ENCODE peak calls at places on chromosomes 6 and 20, in six cellular contexts. P, U, M, S, G and E are unnamed samples.

GRCh38 chr6:44660561-44661220 is 273.2 kb downstream of the CDC5L start:
- DNase-seq in P (no peak), U (no peak), M (no peak), S (no peak), G (no peak), E (no peak)

GRCh38 chr6:121688974-121689373 is 253.5 kb downstream of the GJA1 start:
- DNase-seq in P (no peak), U (no peak), M (no peak), S (no peak), G (no peak), E (no peak)

GRCh38 chr6:106117579-106117978 is 31.4 kb downstream of the PRDM1 start:
- DNase-seq in P (no peak), U (no peak), M (no peak), S (no peak), G (no peak), E (no peak)

GRCh38 chr6:134936927-134937326 is 13.0 kb downstream of the ALDH8A1 start:
- DNase-seq in P (no peak), U (no peak), M (no peak), S (no peak), G (no peak), E (no peak)

GRCh38 chr6:43904311-43905123 is 134.5 kb downstream of the VEGFA start:
- DNase-seq in P (peak; percentile 3), U (no peak), M (no peak), S (no peak), G (no peak), E (no peak)

GRCh38 chr6:139888691-139889122 is 514.3 kb upstream of the CITED2 start:
- DNase-seq in P (no peak), U (no peak), M (peak; percentile 18), S (no peak), G (no peak), E (no peak)

GRCh38 chr6:80181352-80182081 is 75.0 kb downstream of the BCKDHB start:
- DNase-seq in P (no peak), U (no peak), M (peak; percentile 20), S (no peak), G (no peak), E (no peak)

GRCh38 chr20:18001131-18001921 is 32.5 kb downstream of the MGME1 start:
- DNase-seq in P (peak; percentile 69), U (peak; percentile 67), M (peak; percentile 57), S (peak; percentile 71), G (peak; percentile 44), E (peak; percentile 40)

GRCh38 chr20:62365814-62366369 is 1.2 kb downstream of the LAMA5 start:
- DNase-seq in P (peak; percentile 14), U (peak; percentile 56), M (peak; percentile 68), S (peak; percentile 56), G (peak; percentile 28), E (no peak)

GRCh38 chr6:14194483-14194882 is 76.9 kb downstream of the CD83 start:
- DNase-seq in P (no peak), U (no peak), M (no peak), S (no peak), G (no peak), E (no peak)

GRCh38 chr20:63641146-63641791 is 12.0 kb downstream of the STMN3 start:
- DNase-seq in P (no peak), U (no peak), M (no peak), S (no peak), G (peak; percentile 41), E (no peak)

GRCh38 chr6:1766663-1767062 is 156.9 kb downstream of the FOXC1 start:
- DNase-seq in P (no peak), U (peak; percentile 73), M (peak; percentile 70), S (peak; percentile 66), G (no peak), E (no peak)

GRCh38 chr6:45003961-45004360 is 324.2 kb upstream of the RUNX2 start:
- DNase-seq in P (no peak), U (no peak), M (no peak), S (no peak), G (no peak), E (no peak)

GRCh38 chr6:2738373-2738979 is 12.2 kb downstream of the MYLK4 start:
- DNase-seq in P (no peak), U (peak; percentile 46), M (peak; percentile 51), S (no peak), G (peak; percentile 25), E (peak; percentile 30)

GRCh38 chr6:156427345-156427744 is 349.8 kb upstream of the ARID1B start:
- DNase-seq in P (no peak), U (no peak), M (peak; percentile 13), S (peak; percentile 75), G (peak; percentile 18), E (no peak)

GRCh38 chr20:4592316-4593148 is 129.2 kb upstream of the PRND start:
- DNase-seq in P (peak; percentile 51), U (peak; percentile 59), M (peak; percentile 65), S (peak; percentile 38), G (peak; percentile 38), E (peak; percentile 31)

GRCh38 chr6:38262041-38262440 is 377.7 kb downstream of the BTBD9 start:
- DNase-seq in P (no peak), U (no peak), M (no peak), S (no peak), G (no peak), E (no peak)

GRCh38 chr6:17417817-17418216 is 24.4 kb downstream of the CAP2 start:
- DNase-seq in P (no peak), U (no peak), M (no peak), S (no peak), G (no peak), E (no peak)

GRCh38 chr6:41546475-41546865 is 289 bp downstream of the FOXP4 start:
- DNase-seq in P (no peak), U (no peak), M (no peak), S (no peak), G (peak; percentile 74), E (no peak)

GRCh38 chr6:128493877-128494276 is 26.5 kb downstream of the PTPRK start:
- DNase-seq in P (no peak), U (no peak), M (no peak), S (no peak), G (no peak), E (no peak)

GRCh38 chr6:40556023-40556422 is 31.1 kb downstream of the LRFN2 start:
- DNase-seq in P (no peak), U (no peak), M (no peak), S (no peak), G (no peak), E (no peak)

GRCh38 chr6:49541210-49541724 is 9.2 kb upstream of the C6orf141 start:
- DNase-seq in P (no peak), U (no peak), M (no peak), S (no peak), G (no peak), E (no peak)

GRCh38 chr6:122154912-122155516 is 244.4 kb upstream of the HSF2 start:
- DNase-seq in P (no peak), U (no peak), M (no peak), S (no peak), G (no peak), E (no peak)

DNA sequence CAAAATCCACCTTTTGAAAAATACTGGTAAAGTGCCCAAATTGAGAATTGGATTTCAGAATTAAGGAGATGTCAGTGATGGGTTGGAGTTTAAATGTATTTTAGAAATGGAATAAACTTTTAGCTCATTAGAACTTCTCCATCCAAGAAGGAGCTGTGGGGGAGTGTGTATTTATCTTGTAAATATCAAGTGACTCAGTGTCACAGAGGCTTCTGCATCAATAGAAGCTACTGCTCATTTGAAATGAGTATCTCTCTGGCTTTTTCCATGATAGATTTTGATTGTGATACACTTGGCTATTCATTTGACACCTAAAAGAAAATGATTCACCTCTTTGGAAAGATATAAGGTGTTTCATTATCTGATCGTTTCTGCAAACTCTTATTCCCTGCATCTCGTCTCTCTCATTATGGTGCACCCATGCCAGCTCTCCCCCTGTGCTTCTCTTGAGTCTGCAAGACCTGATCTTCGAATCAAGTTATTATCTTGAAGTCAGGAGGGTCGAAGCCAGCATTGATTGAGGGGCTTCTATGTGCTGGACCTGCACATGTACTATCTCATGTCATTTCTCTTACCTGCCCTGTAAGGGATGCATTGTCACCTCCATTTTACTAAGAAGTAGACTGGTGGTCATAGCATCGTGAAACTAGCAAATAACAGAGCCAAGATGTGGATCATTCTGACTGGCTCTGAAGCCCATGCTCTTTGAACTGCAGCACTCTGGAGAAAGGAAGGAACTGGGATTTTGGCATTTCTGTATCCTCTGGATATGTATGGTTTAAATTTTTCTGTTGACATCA is 30.1 kb downstream of the VAPB start:
- DNase-seq in P (no peak), U (no peak), M (no peak), S (no peak), G (no peak), E (no peak)
- H3K36me3 ChIP-seq in P (no peaks in the 10 kb centered on the region), U (no peaks in the 10 kb centered on the region), M (no peaks in the 10 kb centered on the region), S (no peaks in the 10 kb centered on the region), G (no peaks in the 10 kb centered on the region), E (no peaks in the 10 kb centered on the region)

GRCh38 chr6:28078836-28079235 is 1.5 kb upstream of the ZNF165 start:
- DNase-seq in P (no peak), U (no peak), M (no peak), S (no peak), G (no peak), E (no peak)

GRCh38 chr6:28081486-28081751 is 1.1 kb downstream of the ZNF165 start:
- DNase-seq in P (no peak), U (no peak), M (no peak), S (no peak), G (peak; percentile 20), E (no peak)

GRCh38 chr6:28078050-28078449 is 2.3 kb upstream of the ZNF165 start:
- DNase-seq in P (no peak), U (no peak), M (no peak), S (no peak), G (no peak), E (no peak)

GRCh38 chr6:28082939-28083338 is 2.6 kb downstream of the ZNF165 start:
- DNase-seq in P (no peak), U (no peak), M (no peak), S (no peak), G (no peak), E (no peak)

GRCh38 chr6:28080631-28081485 is 490 bp downstream of the ZNF165 start:
- DNase-seq in P (peak; percentile 88), U (peak; percentile 96), M (peak; percentile 97), S (peak; percentile 95), G (peak; percentile 95), E (peak; percentile 96)
- TF ChIP-seq POLR2A in P (peak; percentile 52), U (peak; percentile 60), M (no peak), S (no peak), G (no peak), E (peak; percentile 51)

GRCh38 chr20:25462166-25462565 is 54.7 kb downstream of the GINS1 start:
- DNase-seq in P (no peak), U (no peak), M (no peak), S (no peak), G (no peak), E (no peak)

GRCh38 chr20:25459916-25460590 is 52.6 kb downstream of the GINS1 start:
- DNase-seq in P (no peak), U (no peak), M (no peak), S (no peak), G (no peak), E (no peak)

GRCh38 chr20:25461281-25461650 is 53.8 kb downstream of the GINS1 start:
- DNase-seq in P (no peak), U (no peak), M (no peak), S (no peak), G (no peak), E (no peak)

GRCh38 chr20:25460591-25461280 is 53.3 kb downstream of the GINS1 start:
- DNase-seq in P (no peak), U (no peak), M (no peak), S (no peak), G (no peak), E (no peak)

GRCh38 chr20:25461766-25462165 is 54.3 kb downstream of the GINS1 start:
- DNase-seq in P (no peak), U (no peak), M (no peak), S (no peak), G (no peak), E (no peak)
- H3K36me3 ChIP-seq in P (no peaks in the 10 kb centered on the region), U (no peaks in the 10 kb centered on the region), M (peaks cover 19% of the 10 kb centered on the region), S (no peaks in the 10 kb centered on the region), G (no peaks in the 10 kb centered on the region), E (no peaks in the 10 kb centered on the region)

GRCh38 chr20:59644371-59644939 is 40.1 kb downstream of the PHACTR3 start:
- DNase-seq in P (no peak), U (no peak), M (no peak), S (no peak), G (no peak), E (no peak)
- TF ChIP-seq POLR2A in P (no peak), U (no peak), M (no peak), S (no peak), G (no peak), E (no peak)